ENCODE peak calls at places on chromosomes 2 and 18, in ten cellular contexts. N is brain pericyte; E is mucosa of gallbladder; V is mammary epithelial cell; L is BE2C; G is iPS DF 19.7; K is HEK293T; C is left cardiac atrium; D is T-helper 1 cell; A is effector memory CD8-positive, alpha-beta T cell. R is an unnamed sample.

GRCh38 chr2:120388222-120389035 is 42.5 kb downstream of the INHBB start:
- DNase-seq in C (peak), A (no peak), V (no peak), E (no peak), G (no peak), K (no peak), L (no peak), D (no peak), N (no peak), R (no peak)

GRCh38 chr2:99729104-99729503 is 239.3 kb upstream of the REV1 start:
- DNase-seq in C (no peak), N (no peak), G (no peak), D (no peak), V (no peak), A (no peak), K (no peak), L (no peak), E (no peak), R (no peak)

GRCh38 chr2:218733615-218734021 is 23.0 kb downstream of the TTLL4 start:
- DNase-seq in G (no peak), V (peak), N (no peak), L (no peak), E (peak), A (no peak), C (peak), D (no peak), K (no peak), R (peak)

GRCh38 chr18:45014047-45014501 is 333.4 kb downstream of the SETBP1 start:
- DNase-seq in C (peak), V (peak), K (no peak), G (no peak), D (no peak), N (no peak), L (no peak), E (peak), A (no peak), R (no peak)

GRCh38 chr2:219314804-219315468 is 5.7 kb upstream of the PTPRN start:
- DNase-seq in L (no peak), C (no peak), E (no peak), D (no peak), K (no peak), V (no peak), A (no peak), G (no peak), N (no peak), R (no peak)

GRCh38 chr18:74153793-74154192 is 5.5 kb downstream of the TIMM21 start:
- DNase-seq in V (no peak), E (no peak), L (no peak), K (no peak), A (no peak), C (no peak), N (no peak), G (no peak), D (no peak), R (no peak)

GRCh38 chr2:237662671-237663093 is 35.3 kb downstream of the LRRFIP1 start:
- DNase-seq in V (peak), K (peak), N (no peak), G (peak), L (peak), A (peak), E (peak), D (no peak), C (peak), R (peak)

GRCh38 chr2:237154050-237154638 is 68.5 kb downstream of the COPS8 start:
- DNase-seq in D (peak), V (peak), K (peak), E (no peak), A (peak), N (no peak), L (peak), G (no peak), C (no peak), R (peak)

GRCh38 chr2:83787189-83787588 is 671.9 kb downstream of the SUCLG1 start:
- DNase-seq in N (no peak), D (no peak), V (no peak), C (no peak), G (no peak), A (no peak), K (no peak), L (no peak), E (no peak), R (no peak)

GRCh38 chr18:50663626-50664441 is 103.9 kb downstream of the MAPK4 start:
- DNase-seq in G (no peak), E (no peak), C (no peak), K (no peak), L (no peak), V (no peak), A (no peak), D (no peak), N (no peak), R (no peak)

GRCh38 chr2:40401896-40402295 is 50.0 kb downstream of the SLC8A1 start:
- DNase-seq in V (peak), K (no peak), D (no peak), E (no peak), C (no peak), N (no peak), L (no peak), G (no peak), A (no peak), R (no peak)

GRCh38 chr18:35122586-35123224 is 81.5 kb downstream of the MAPRE2 start:
- DNase-seq in N (no peak), D (no peak), E (no peak), C (no peak), A (no peak), L (peak), K (no peak), G (no peak), V (no peak), R (no peak)

GRCh38 chr18:3332376-3332775 is 70.4 kb downstream of the MYL12B start:
- DNase-seq in D (no peak), L (no peak), A (no peak), C (no peak), V (no peak), G (no peak), E (no peak), K (no peak), N (no peak), R (no peak)

GRCh38 chr2:68466361-68466777 is 725 bp downstream of the FBXO48 start:
- DNase-seq in N (no peak), K (peak), C (no peak), G (no peak), E (no peak), A (peak), D (no peak), V (peak), L (no peak), R (peak)

R was measured in central memory CD4-positive, alpha-beta T cell.